ENCODE peak calls at places on chromosome X, in six cellular contexts. One of them, this sample, is unnamed.

GRCh38 chrX:12319012-12319519 is 180.8 kb downstream of the FRMPD4 start:
- DNase-seq in stimulated activated CD8-positive, alpha-beta memory T cell treated with anti-CD3 and anti-CD28 coated beads, Interleukin-15, amount 100 ng/mL, for 24 hours: no peak
- DNase-seq in OCI-LY7: no peak
- DNase-seq in SIG-M5: no peak
- DNase-seq in retina: no peak
- DNase-seq in CD8-positive, alpha-beta T cell: no peak
- DNase-seq in this sample: no peak

GRCh38 chrX:35122756-35123155 is 180.2 kb downstream of the FAM47B start:
- DNase-seq in retina: no peak
- DNase-seq in CD8-positive, alpha-beta T cell: no peak
- DNase-seq in SIG-M5: no peak
- DNase-seq in OCI-LY7: no peak
- DNase-seq in stimulated activated CD8-positive, alpha-beta memory T cell treated with anti-CD3 and anti-CD28 coated beads, Interleukin-15, amount 100 ng/mL, for 24 hours: no peak
- DNase-seq in this sample: no peak

GRCh38 chrX:30065226-30065625 is 150.1 kb upstream of the MAGEB2 start:
- DNase-seq in retina: no peak
- DNase-seq in CD8-positive, alpha-beta T cell: no peak
- DNase-seq in SIG-M5: no peak
- DNase-seq in OCI-LY7: no peak
- DNase-seq in stimulated activated CD8-positive, alpha-beta memory T cell treated with anti-CD3 and anti-CD28 coated beads, Interleukin-15, amount 100 ng/mL, for 24 hours: no peak
- DNase-seq in this sample: no peak

GRCh38 chrX:124228849-124229248 is 103.6 kb upstream of the TEX13D start:
- DNase-seq in SIG-M5: no peak
- DNase-seq in retina: no peak
- DNase-seq in stimulated activated CD8-positive, alpha-beta memory T cell treated with anti-CD3 and anti-CD28 coated beads, Interleukin-15, amount 100 ng/mL, for 24 hours: no peak
- DNase-seq in CD8-positive, alpha-beta T cell: no peak
- DNase-seq in OCI-LY7: peak; percentile 5
- DNase-seq in this sample: no peak

GRCh38 chrX:103774070-103774642 is 2.5 kb upstream of the PLP1 start:
- DNase-seq in OCI-LY7: peak; percentile 7
- DNase-seq in retina: peak; percentile 38
- DNase-seq in CD8-positive, alpha-beta T cell: no peak
- DNase-seq in stimulated activated CD8-positive, alpha-beta memory T cell treated with anti-CD3 and anti-CD28 coated beads, Interleukin-15, amount 100 ng/mL, for 24 hours: no peak
- DNase-seq in SIG-M5: no peak
- DNase-seq in this sample: peak; percentile 5

GRCh38 chrX:119942173-119942819 is 1.3 kb downstream of the NKAP start:
- DNase-seq in CD8-positive, alpha-beta T cell: no peak
- DNase-seq in SIG-M5: no peak
- DNase-seq in OCI-LY7: no peak
- DNase-seq in retina: no peak
- DNase-seq in stimulated activated CD8-positive, alpha-beta memory T cell treated with anti-CD3 and anti-CD28 coated beads, Interleukin-15, amount 100 ng/mL, for 24 hours: no peak
- DNase-seq in this sample: no peak

GRCh38 chrX:108270739-108271396 is 167.4 kb downstream of the COL4A6 start:
- DNase-seq in stimulated activated CD8-positive, alpha-beta memory T cell treated with anti-CD3 and anti-CD28 coated beads, Interleukin-15, amount 100 ng/mL, for 24 hours: no peak
- DNase-seq in OCI-LY7: no peak
- DNase-seq in SIG-M5: no peak
- DNase-seq in CD8-positive, alpha-beta T cell: no peak
- DNase-seq in retina: peak; percentile 2
- DNase-seq in this sample: no peak

GRCh38 chrX:24877854-24878650 is 137.7 kb downstream of the ARX start:
- DNase-seq in SIG-M5: no peak
- DNase-seq in OCI-LY7: no peak
- DNase-seq in retina: no peak
- DNase-seq in CD8-positive, alpha-beta T cell: no peak
- DNase-seq in stimulated activated CD8-positive, alpha-beta memory T cell treated with anti-CD3 and anti-CD28 coated beads, Interleukin-15, amount 100 ng/mL, for 24 hours: no peak
- DNase-seq in this sample: no peak

GRCh38 chrX:22686138-22686541 is 313.6 kb upstream of the DDX53 start:
- DNase-seq in CD8-positive, alpha-beta T cell: no peak
- DNase-seq in retina: peak; percentile 58
- DNase-seq in SIG-M5: no peak
- DNase-seq in stimulated activated CD8-positive, alpha-beta memory T cell treated with anti-CD3 and anti-CD28 coated beads, Interleukin-15, amount 100 ng/mL, for 24 hours: no peak
- DNase-seq in OCI-LY7: no peak
- DNase-seq in this sample: peak; percentile 58

GRCh38 chrX:103464071-103464773 is 55.1 kb downstream of the RAB40A start:
- DNase-seq in CD8-positive, alpha-beta T cell: peak; percentile 18
- DNase-seq in stimulated activated CD8-positive, alpha-beta memory T cell treated with anti-CD3 and anti-CD28 coated beads, Interleukin-15, amount 100 ng/mL, for 24 hours: no peak
- DNase-seq in OCI-LY7: peak; percentile 31
- DNase-seq in retina: peak; percentile 6
- DNase-seq in SIG-M5: no peak
- DNase-seq in this sample: peak; percentile 11

GRCh38 chrX:107627792-107628661 is at the start of gene PRPS1:
- DNase-seq in SIG-M5: peak; percentile 86
- DNase-seq in retina: peak; percentile 87
- DNase-seq in CD8-positive, alpha-beta T cell: peak; percentile 91
- DNase-seq in OCI-LY7: peak; percentile 95
- DNase-seq in stimulated activated CD8-positive, alpha-beta memory T cell treated with anti-CD3 and anti-CD28 coated beads, Interleukin-15, amount 100 ng/mL, for 24 hours: peak; percentile 47
- DNase-seq in this sample: peak; percentile 93

GRCh38 chrX:77749695-77750094 is 36.3 kb downstream of the ATRX start:
- DNase-seq in stimulated activated CD8-positive, alpha-beta memory T cell treated with anti-CD3 and anti-CD28 coated beads, Interleukin-15, amount 100 ng/mL, for 24 hours: no peak
- DNase-seq in SIG-M5: no peak
- DNase-seq in CD8-positive, alpha-beta T cell: no peak
- DNase-seq in OCI-LY7: no peak
- DNase-seq in retina: no peak
- DNase-seq in this sample: no peak

GRCh38 chrX:85611926-85612325 is 232.5 kb upstream of the POF1B start:
- DNase-seq in OCI-LY7: peak; percentile 1
- DNase-seq in stimulated activated CD8-positive, alpha-beta memory T cell treated with anti-CD3 and anti-CD28 coated beads, Interleukin-15, amount 100 ng/mL, for 24 hours: no peak
- DNase-seq in retina: no peak
- DNase-seq in SIG-M5: no peak
- DNase-seq in CD8-positive, alpha-beta T cell: no peak
- DNase-seq in this sample: no peak

GRCh38 chrX:64698317-64698716 is 277.9 kb downstream of the ZC4H2 start:
- DNase-seq in SIG-M5: no peak
- DNase-seq in OCI-LY7: no peak
- DNase-seq in CD8-positive, alpha-beta T cell: no peak
- DNase-seq in stimulated activated CD8-positive, alpha-beta memory T cell treated with anti-CD3 and anti-CD28 coated beads, Interleukin-15, amount 100 ng/mL, for 24 hours: no peak
- DNase-seq in retina: no peak
- DNase-seq in this sample: no peak

GRCh38 chrX:16882188-16882587 is 12.0 kb upstream of the RBBP7 start:
- DNase-seq in stimulated activated CD8-positive, alpha-beta memory T cell treated with anti-CD3 and anti-CD28 coated beads, Interleukin-15, amount 100 ng/mL, for 24 hours: no peak
- DNase-seq in SIG-M5: no peak
- DNase-seq in CD8-positive, alpha-beta T cell: no peak
- DNase-seq in OCI-LY7: peak; percentile 67
- DNase-seq in retina: peak; percentile 23
- DNase-seq in this sample: peak; percentile 58

GRCh38 chrX:40607381-40607780 is 15.8 kb upstream of the MPC1L start:
- DNase-seq in OCI-LY7: no peak
- DNase-seq in retina: no peak
- DNase-seq in CD8-positive, alpha-beta T cell: no peak
- DNase-seq in SIG-M5: no peak
- DNase-seq in stimulated activated CD8-positive, alpha-beta memory T cell treated with anti-CD3 and anti-CD28 coated beads, Interleukin-15, amount 100 ng/mL, for 24 hours: no peak
- DNase-seq in this sample: no peak

GRCh38 chrX:87961471-87961870 is 443.9 kb downstream of the KLHL4 start:
- DNase-seq in stimulated activated CD8-positive, alpha-beta memory T cell treated with anti-CD3 and anti-CD28 coated beads, Interleukin-15, amount 100 ng/mL, for 24 hours: no peak
- DNase-seq in CD8-positive, alpha-beta T cell: no peak
- DNase-seq in retina: no peak
- DNase-seq in SIG-M5: no peak
- DNase-seq in OCI-LY7: no peak
- DNase-seq in this sample: no peak

GRCh38 chrX:129523076-129524055 is at the start of gene SMARCA1:
- DNase-seq in CD8-positive, alpha-beta T cell: peak; percentile 27
- DNase-seq in stimulated activated CD8-positive, alpha-beta memory T cell treated with anti-CD3 and anti-CD28 coated beads, Interleukin-15, amount 100 ng/mL, for 24 hours: no peak
- DNase-seq in retina: peak; percentile 80
- DNase-seq in OCI-LY7: no peak
- DNase-seq in SIG-M5: no peak
- DNase-seq in this sample: peak; percentile 58